ENCODE peak calls at places on chromosome 10, in four cellular contexts. S is tibial nerve, L is heart left ventricle, W is mammary epithelial cell. I is an unnamed sample.

GRCh38 chr10:18334116-18334867 is 194.1 kb downstream of the CACNB2 start:
- DNase-seq in S (no peak), L (no peak), W (no peak), I (peak)

GRCh38 chr10:71213127-71213616 is 802 bp downstream of the UNC5B start:
- DNase-seq in S (no peak), L (peak), W (peak), I (peak)

GRCh38 chr10:30476511-30476910 is 42.5 kb downstream of the MAP3K8 start:
- DNase-seq in S (no peak), L (no peak), W (no peak), I (no peak)

GRCh38 chr10:71217266-71218045 is 5.1 kb downstream of the UNC5B start:
- DNase-seq in S (no peak), L (peak), W (peak), I (no peak)

GRCh38 chr10:122981066-122981464 is 864 bp downstream of the PSTK start:
- DNase-seq in S (no peak), L (no peak), W (peak), I (peak)

GRCh38 chr10:88964360-88964759 is 11.8 kb upstream of the ACTA2 start:
- DNase-seq in S (no peak), L (no peak), W (no peak), I (no peak)

GRCh38 chr10:49395741-49396665 is at the start of gene DRGX:
- DNase-seq in S (no peak), L (no peak), W (no peak), I (no peak)

GRCh38 chr10:73590881-73591577 is at the start of gene USP54:
- DNase-seq in S (no peak), L (no peak), W (peak), I (peak)

GRCh38 chr10:113756940-113757543 is 5.6 kb downstream of the PLEKHS1 start:
- DNase-seq in S (no peak), L (no peak), W (no peak), I (no peak)

GRCh38 chr10:132236161-132236560 is 49.4 kb downstream of the DPYSL4 start:
- DNase-seq in S (no peak), L (peak), W (no peak), I (no peak)

GRCh38 chr10:16737420-16737819 is 79.8 kb downstream of the RSU1 start:
- DNase-seq in S (no peak), L (no peak), W (no peak), I (no peak)

GRCh38 chr10:27366769-27367168 is 126.2 kb upstream of the ACBD5 start:
- DNase-seq in S (no peak), L (no peak), W (no peak), I (no peak)

GRCh38 chr10:11442001-11442773 is 169.3 kb downstream of the USP6NL start:
- DNase-seq in S (no peak), L (no peak), W (no peak), I (no peak)

DNA sequence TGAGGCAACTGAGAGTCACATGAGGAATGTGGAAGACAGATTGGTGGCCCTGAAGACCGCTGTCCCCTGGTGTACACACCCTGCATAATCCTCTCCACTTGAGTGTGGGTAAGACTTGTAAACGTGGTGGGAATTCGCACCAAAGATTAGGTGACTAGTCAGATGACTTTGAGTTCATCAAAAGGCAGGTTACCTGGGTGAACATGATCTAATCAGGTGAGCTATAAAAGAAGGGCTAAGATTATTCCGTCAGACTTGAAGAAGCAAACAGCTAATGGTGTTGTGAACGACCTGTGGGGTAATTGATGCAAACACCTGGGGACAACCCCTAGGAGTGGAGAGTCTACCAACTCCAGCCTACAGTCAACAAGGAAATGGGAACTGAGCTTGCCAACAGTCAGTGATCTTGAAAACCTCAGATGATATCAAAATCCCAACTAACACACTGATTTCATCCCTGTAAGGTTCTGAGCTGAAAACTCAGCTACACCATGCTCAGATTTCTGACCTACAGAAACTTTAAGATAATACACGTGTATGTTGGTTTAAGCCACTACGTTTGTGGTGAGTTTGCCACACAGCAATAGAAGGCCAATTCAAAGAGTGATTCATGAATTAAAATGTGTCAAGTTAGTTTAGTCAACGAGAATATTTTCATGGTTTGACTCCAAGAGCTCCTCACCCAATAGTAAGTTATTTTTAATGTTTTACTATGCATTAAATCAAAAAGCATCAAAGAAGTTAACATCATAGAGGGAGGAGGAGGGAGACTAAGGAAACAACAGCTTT is 16.7 kb downstream of the PRTFDC1 start:
- DNase-seq in S (no peak), L (no peak), W (no peak), I (no peak)
- TF ChIP-seq CTCF in S (no peak), L (no peak), W (no peak), I (no peak)

GRCh38 chr10:133453516-133454203 is at the start of gene SCART1:
- DNase-seq in S (no peak), L (peak), W (no peak), I (no peak)
- H3K4me3 ChIP-seq in S (no peak), L (no peak), W (no peak), I (no peak)

DNA sequence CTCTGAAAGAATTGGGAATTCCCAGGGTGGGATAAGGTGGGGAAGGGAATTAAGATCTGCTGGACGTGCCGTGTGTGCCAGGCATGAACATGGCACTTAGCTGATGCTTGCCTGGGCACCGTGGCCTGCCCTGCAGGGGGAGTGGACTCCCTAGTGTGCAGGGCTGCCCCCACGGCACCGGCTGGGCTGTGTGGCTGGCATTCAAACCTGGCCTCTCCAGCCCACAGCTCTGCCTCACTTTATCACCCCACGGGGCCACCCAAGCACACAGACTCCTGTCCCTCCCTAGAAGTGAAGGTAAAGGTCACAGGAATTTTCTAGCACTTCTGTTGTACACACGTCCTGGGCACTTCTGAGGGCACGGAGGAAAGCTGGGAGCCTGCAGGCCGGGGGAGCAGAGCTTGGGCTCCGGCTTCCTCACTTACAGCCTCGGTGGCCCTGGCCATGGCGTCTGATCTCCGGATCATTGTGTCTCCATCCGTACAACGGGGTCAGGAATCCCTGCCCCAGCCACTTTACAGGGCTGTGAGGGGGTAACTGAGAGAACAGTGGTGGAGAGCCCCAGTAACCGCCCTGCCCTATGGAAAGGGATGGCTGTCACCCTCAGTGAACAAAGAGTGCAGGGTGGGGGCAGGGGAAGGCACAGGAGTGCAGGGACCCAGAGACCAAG is 3.7 kb upstream of the PYROXD2 start:
- DNase-seq in S (no peak), L (no peak), W (no peak), I (no peak)
- TF ChIP-seq CTCF in S (no peak), L (no peak), W (no peak), I (no peak)

GRCh38 chr10:24862586-24862985 is 89.8 kb downstream of the PRTFDC1 start:
- DNase-seq in S (no peak), L (no peak), W (no peak), I (no peak)
- H3K4me3 ChIP-seq in S (no peak), L (no peak), W (no peak), I (no peak)

DNA sequence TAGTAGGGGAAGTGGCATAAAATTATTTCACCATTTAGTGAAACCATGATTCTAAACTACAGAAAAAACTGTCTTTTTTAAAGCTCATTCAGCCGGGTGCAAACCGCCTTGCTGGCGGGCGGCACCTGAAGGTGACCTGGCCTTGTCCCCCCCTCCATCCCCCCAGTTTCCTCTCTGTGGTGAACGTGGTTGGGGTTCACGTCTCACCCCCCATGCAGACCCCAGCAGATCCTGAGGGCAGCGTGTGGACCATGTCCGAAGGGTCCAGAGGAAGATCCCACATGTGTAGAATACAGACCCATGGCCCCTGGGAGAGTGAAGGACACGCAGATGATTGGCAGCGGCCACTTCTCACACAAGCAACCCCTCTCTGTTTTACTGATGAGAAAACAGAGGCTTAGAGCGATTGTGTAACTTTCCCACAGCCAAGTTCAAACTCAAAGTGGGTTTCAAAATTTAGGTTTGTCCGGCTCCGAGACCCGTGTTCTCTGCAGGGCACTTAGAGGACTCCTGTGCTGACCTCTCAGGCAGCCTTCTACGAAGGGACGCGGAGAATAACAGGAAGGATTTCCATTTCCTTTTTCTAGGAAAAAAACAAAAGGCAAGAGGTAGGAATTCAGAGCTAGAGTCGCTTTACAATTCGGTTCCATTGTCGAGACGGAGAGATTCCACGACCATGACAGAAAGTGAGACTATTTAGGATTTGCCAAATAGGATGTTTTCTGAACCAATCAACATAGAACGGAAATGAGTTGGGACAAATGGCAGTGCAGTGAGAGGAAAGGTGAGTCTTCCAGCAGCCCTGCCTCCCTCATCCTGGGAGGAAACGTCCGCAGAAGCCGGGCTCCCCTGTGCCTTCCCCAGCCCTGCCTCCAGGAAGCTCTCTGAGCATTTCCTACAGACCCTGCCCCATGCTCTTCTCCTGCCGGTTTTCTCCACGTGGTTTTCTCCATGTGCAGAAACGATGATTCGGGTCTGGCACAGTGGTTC is 67.6 kb upstream of the PITRM1 start:
- DNase-seq in S (no peak), L (no peak), W (no peak), I (no peak)
- TF ChIP-seq CTCF in S (no peak), L (no peak), W (no peak), I (no peak)

DNA sequence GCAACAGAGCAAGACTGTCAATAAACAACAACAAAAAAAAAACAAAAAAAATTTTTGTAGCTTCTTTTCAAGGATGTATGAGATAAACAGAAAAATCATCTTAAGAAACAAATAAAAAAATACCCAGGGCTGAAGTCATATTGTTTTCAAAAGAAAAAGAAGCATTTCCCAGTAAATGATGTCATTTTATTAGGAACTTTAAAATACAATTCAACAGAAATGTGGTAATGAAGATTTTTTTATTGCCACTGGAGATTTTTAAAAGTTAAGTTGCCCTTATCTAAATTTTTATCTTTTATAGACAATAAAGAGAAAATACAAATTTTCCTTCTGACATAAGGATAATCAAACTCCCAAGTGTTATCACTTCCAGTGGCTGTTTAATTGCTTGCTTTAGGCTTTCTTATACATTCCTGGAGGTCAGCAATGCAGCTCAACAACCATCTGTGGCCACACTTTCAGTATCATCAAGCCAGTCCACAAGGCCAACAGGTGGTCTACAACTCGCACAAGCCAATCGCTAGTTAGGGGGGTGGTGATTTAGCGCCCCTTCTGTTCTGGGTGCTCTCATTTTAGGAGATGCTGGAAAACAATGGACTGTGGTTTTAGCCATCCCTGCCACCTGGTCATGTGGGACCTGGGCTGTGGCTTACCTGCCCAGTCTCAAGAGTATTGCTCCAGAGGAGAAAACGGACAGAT is 10.8 kb downstream of the SEPHS1 start:
- DNase-seq in S (no peak), L (no peak), W (no peak), I (no peak)
- H3K4me3 ChIP-seq in S (no peak), L (no peak), W (no peak), I (no peak)

DNA sequence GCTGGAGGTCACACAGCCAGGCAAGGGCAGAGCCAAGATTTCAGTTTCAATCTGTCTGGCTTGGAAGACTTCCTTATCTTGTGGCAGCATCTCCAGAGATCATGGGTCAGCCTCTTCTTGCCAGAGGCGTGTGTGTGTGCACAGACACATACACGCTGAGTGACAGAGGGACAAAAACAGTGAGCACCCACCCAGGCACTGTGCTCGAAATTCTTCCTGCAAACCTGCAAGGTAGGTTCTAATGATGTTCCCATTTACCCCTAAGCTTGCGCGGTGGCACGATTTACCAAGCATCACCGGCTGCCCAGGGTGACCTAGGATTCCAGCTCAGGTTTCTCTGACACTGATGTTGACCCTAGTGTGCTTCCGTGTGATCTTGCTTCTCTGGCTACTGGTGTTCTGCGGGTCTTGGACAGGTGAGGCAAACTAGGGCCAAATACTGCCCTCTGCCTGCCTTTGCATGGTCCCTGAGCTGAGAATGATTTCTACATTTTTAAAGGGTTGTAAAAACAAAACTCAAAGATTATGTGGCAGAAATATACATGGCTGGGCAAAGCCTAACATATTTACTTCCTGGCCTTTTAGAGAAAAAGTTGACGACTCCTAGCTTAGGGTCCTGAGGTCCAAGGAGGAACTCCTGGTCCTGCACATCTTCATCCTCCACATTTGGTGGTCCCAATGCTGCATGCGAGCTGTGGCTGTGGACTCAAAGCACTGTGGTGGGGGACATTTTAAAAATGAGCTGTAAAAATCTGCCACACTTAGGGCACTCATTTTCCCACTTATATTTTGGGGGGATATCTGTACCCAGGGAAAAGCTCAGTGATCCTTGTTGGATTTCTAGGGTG is 268.5 kb downstream of the RPS24 start:
- DNase-seq in S (no peak), L (no peak), W (no peak), I (no peak)
- TF ChIP-seq CTCF in S (no peak), L (no peak), W (no peak), I (peak)

GRCh38 chr10:92757066-92757716 is 67.4 kb downstream of the HHEX start:
- DNase-seq in S (peak), L (peak), W (peak), I (peak)
- H3K4me3 ChIP-seq in S (no peak), L (no peak), W (no peak), I (no peak)